ENCODE peak calls at places on chromosomes 4 and X, in four cellular contexts. E is H1, L is suprapubic skin, D is hepatocyte. N is an unnamed sample.
A peak's percentile ranks its signal among the peaks of the same experiment; 100 is the strongest.

GRCh38 chr4:158814636-158815035 is 45.8 kb downstream of the FNIP2 start:
- DNase-seq in L (no peak), D (no peak), E (no peak), N (no peak)

GRCh38 chr4:169243808-169244207 is 26.9 kb downstream of the SH3RF1 start:
- DNase-seq in E (no peak), D (no peak), L (no peak), N (no peak)

GRCh38 chr4:155999743-156000142 is 46.1 kb upstream of the CTSO start:
- DNase-seq in E (peak; percentile 80), L (no peak), D (peak; percentile 28), N (no peak)

GRCh38 chr4:65437102-65437501 is 233.2 kb downstream of the EPHA5 start:
- DNase-seq in E (no peak), L (no peak), D (peak; percentile 20), N (no peak)

GRCh38 chrX:10048695-10049094 is 81.5 kb downstream of the CLDN34 start:
- DNase-seq in E (no peak), L (no peak), D (no peak), N (no peak)

GRCh38 chr4:163566257-163566656 is 71.8 kb downstream of the TMA16 start:
- DNase-seq in L (no peak), D (peak; percentile 44), E (no peak), N (no peak)

GRCh38 chr4:73308286-73308685 is 49.7 kb upstream of the ANKRD17 start:
- DNase-seq in E (no peak), L (no peak), D (peak; percentile 12), N (no peak)

GRCh38 chr4:10787365-10787764 is 102.8 kb upstream of the CLNK start:
- DNase-seq in E (no peak), L (no peak), D (no peak), N (no peak)

GRCh38 chrX:82219129-82219528 is 1017.2 kb downstream of the SH3BGRL start:
- DNase-seq in D (no peak), E (no peak), L (no peak), N (no peak)

GRCh38 chrX:40539214-40540142 is 41.3 kb upstream of the ATP6AP2 start:
- DNase-seq in E (peak; percentile 70), D (peak; percentile 38), L (peak; percentile 78), N (peak; percentile 7)

GRCh38 chrX:154730271-154730883 is 20.5 kb downstream of the GAB3 start:
- DNase-seq in E (no peak), D (no peak), L (no peak), N (no peak)

GRCh38 chr4:11470709-11471441 is 42.2 kb upstream of the HS3ST1 start:
- DNase-seq in D (no peak), L (no peak), E (no peak), N (no peak)

GRCh38 chrX:10121787-10122186 is 35.0 kb upstream of the CLCN4 start:
- DNase-seq in E (no peak), L (no peak), D (no peak), N (no peak)

GRCh38 chrX:68409154-68409553 is 24.1 kb downstream of the OPHN1 start:
- DNase-seq in E (no peak), D (no peak), L (no peak), N (no peak)

GRCh38 chr4:121736735-121737351 is 28.1 kb downstream of the SMIM43 start:
- DNase-seq in E (peak; percentile 51), D (peak; percentile 74), L (no peak), N (no peak)

GRCh38 chr4:69910016-69910782 is 20.7 kb upstream of the CSN1S1 start:
- DNase-seq in L (no peak), D (no peak), E (no peak), N (no peak)

GRCh38 chr4:184958127-184958806 is 60.0 kb upstream of the HELT start:
- DNase-seq in E (no peak), D (no peak), L (no peak), N (no peak)

GRCh38 chr4:2417765-2418651 is at the start of gene ZFYVE28:
- DNase-seq in D (no peak), L (no peak), E (peak; percentile 79), N (no peak)

GRCh38 chr4:4216668-4217067 is 10.1 kb downstream of the OTOP1 start:
- DNase-seq in L (no peak), E (no peak), D (no peak), N (no peak)

GRCh38 chr4:56791316-56791715 is 30.2 kb downstream of the SPINK2 start:
- DNase-seq in E (no peak), D (no peak), L (no peak), N (no peak)

GRCh38 chr4:79445371-79445781 is 37.3 kb upstream of the GK2 start:
- DNase-seq in L (peak; percentile 65), E (no peak), D (no peak), N (no peak)

GRCh38 chr4:141158219-141158618 is 24.9 kb upstream of the RNF150 start:
- DNase-seq in D (peak; percentile 44), E (no peak), L (no peak), N (no peak)

GRCh38 chr4:122706511-122706910 is 26.0 kb upstream of the BBS12 start:
- DNase-seq in D (no peak), E (no peak), L (no peak), N (no peak)

GRCh38 chrX:154325541-154325940 is 29.9 kb downstream of the TKTL1 start:
- DNase-seq in E (no peak), L (no peak), D (no peak), N (no peak)

GRCh38 chr4:182103614-182104319 is 139.4 kb upstream of the TENM3 start:
- DNase-seq in D (no peak), L (no peak), E (no peak), N (peak; percentile 28)

GRCh38 chrX:135977611-135978010 is 3.8 kb upstream of the MMGT1 start:
- DNase-seq in D (no peak), L (no peak), E (no peak), N (no peak)

GRCh38 chrX:24025741-24026402 is 1.1 kb downstream of the KLHL15 start:
- DNase-seq in D (peak; percentile 71), L (peak; percentile 65), E (peak; percentile 50), N (no peak)

GRCh38 chr4:24057915-24058559 is 168.2 kb upstream of the PPARGC1A start:
- DNase-seq in L (no peak), E (no peak), D (no peak), N (no peak)

GRCh38 chr4:168587326-168588125 is 90.7 kb downstream of the PALLD start:
- DNase-seq in L (no peak), E (no peak), D (peak; percentile 32), N (peak; percentile 62)

GRCh38 chr4:129129143-129129542 is 33.2 kb downstream of the C4orf33 start:
- DNase-seq in E (no peak), L (no peak), D (no peak), N (no peak)

GRCh38 chrX:38277802-38278201 is 49.5 kb downstream of the RPGR start:
- DNase-seq in D (no peak), L (no peak), E (no peak), N (no peak)

GRCh38 chr4:77800077-77800476 is 19.1 kb downstream of the CNOT6L start:
- DNase-seq in D (no peak), L (no peak), E (no peak), N (no peak)

GRCh38 chr4:77800483-77801259 is 18.5 kb downstream of the CNOT6L start:
- DNase-seq in L (no peak), D (no peak), E (no peak), N (no peak)

GRCh38 chr4:77798385-77798784 is 20.8 kb downstream of the CNOT6L start:
- DNase-seq in E (no peak), L (no peak), D (no peak), N (no peak)

GRCh38 chr4:77802406-77802805 is 16.8 kb downstream of the CNOT6L start:
- DNase-seq in E (no peak), L (no peak), D (no peak), N (no peak)

DNA sequence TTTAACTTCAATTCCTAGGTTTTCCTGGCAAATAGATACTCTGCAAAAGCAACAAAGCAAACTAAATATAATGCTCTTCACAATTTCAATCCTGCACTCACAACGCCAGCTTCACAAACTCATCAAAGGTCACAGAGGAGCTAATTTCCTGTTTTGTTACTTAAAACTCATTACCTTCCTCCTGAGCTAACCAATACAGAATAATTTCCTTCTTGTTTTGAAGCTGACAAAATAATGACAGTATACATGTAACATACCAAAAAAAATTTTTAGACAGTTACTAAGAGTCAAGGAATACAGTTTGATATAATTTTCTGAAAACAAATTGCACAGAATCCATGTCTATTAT is 17.9 kb downstream of the CNOT6L start:
- DNase-seq in E (no peak), D (no peak), L (no peak), N (no peak)
- H3K4me3 ChIP-seq in E (no peak overlapping the region), D (no peak overlapping the region), L (no peak overlapping the region), N (no peak overlapping the region)

GRCh38 chr4:38313175-38313574 is 350.8 kb upstream of the KLF3 start:
- DNase-seq in D (no peak), L (no peak), E (no peak), N (no peak)

GRCh38 chr4:38310446-38311043 is 350.3 kb downstream of the PTTG2 start:
- DNase-seq in D (no peak), E (no peak), L (no peak), N (no peak)

GRCh38 chr4:38309471-38309870 is 349.3 kb downstream of the PTTG2 start:
- DNase-seq in L (no peak), E (no peak), D (no peak), N (no peak)

GRCh38 chr4:38313999-38314561 is 349.9 kb upstream of the KLF3 start:
- DNase-seq in L (no peak), E (no peak), D (peak; percentile 17), N (no peak)

GRCh38 chr4:38311495-38311894 is 351.3 kb downstream of the PTTG2 start:
- DNase-seq in E (no peak), L (no peak), D (no peak), N (no peak)
- TF ChIP-seq CTCF in E (no peak), L (no peak), D (no peak), N (no peak)

DNA sequence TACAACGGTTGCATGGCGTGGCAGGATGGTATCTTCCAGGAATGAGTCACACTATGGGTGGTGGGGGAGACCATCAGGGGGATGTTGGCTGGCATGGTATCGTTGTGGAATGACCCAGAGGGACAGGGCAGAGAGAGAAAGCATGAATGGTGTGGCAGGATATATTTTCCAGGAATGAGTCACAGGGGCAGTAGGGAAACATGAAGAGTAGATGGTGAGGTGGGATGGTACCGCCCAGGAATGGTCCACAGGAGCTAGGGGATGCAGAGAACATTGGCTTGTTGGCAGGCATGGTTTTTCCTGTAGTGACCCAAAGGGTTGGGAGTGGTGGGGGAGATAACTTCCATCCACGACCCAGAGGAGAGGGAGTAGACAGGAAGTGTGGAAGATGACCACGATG is 62.4 kb downstream of the MAOA start:
- DNase-seq in L (no peak), E (no peak), D (no peak), N (no peak)
- H3K36me3 ChIP-seq in L (no peaks in the 10 kb centered on the region), E (no peaks in the 10 kb centered on the region), D (no peaks in the 10 kb centered on the region), N (no peaks in the 10 kb centered on the region)

DNA sequence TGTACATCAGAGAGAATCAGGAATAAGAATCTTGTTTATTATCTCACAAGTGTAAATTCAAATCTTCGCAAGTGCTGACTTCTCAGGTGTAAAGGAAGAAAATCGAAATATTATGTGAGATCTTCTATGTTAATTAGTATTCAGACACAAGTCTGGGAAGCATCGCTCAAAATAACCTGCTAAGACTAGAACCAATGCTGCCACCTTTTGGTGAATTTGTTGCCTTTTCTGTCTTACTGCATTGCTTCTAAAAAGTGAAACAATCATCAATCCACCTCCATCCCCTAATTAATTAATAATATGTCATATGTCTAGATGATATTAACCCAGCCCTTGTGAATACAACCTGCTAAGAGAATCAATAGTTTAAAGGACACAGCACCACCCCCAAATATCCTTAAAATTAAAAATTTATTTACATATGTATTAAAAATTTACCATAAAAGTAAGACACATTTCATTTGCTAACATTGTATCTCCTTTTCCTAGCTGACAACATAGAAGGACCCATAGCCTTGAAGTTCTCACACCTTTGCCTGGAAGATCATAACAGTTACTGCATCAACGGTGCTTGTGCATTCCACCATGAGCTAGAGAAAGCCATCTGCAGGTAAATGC is 3.5 kb downstream of the EPGN start:
- DNase-seq in D (peak; percentile 78), E (no peak), L (no peak), N (no peak)
- H3K4me3 ChIP-seq in D (no peak overlapping the region), E (no peak overlapping the region), L (no peak overlapping the region), N (no peak overlapping the region)